ENCODE peak calls at places on chromosomes 4 and X, in six cellular contexts. R is CD4-positive, alpha-beta memory T cell; O is A673; W is lower lobe of right lung; D is astrocyte; A is H1. M is an unnamed sample.

GRCh38 chr4:25937801-25938200 is 23.8 kb downstream of the SMIM20 start:
- DNase-seq in R (no peak), O (no peak), W (no peak), D (peak; percentile 82), A (no peak), M (no peak)

GRCh38 chr4:37528161-37528560 is 158.0 kb downstream of the RELL1 start:
- DNase-seq in R (no peak), O (no peak), W (peak; percentile 48), D (no peak), A (no peak), M (peak; percentile 79)

GRCh38 chrX:106178826-106179225 is 10.7 kb downstream of the PWWP3B start:
- DNase-seq in R (no peak), O (no peak), W (no peak), D (no peak), A (no peak), M (no peak)

GRCh38 chr4:32745351-32745750 is 2025.2 kb downstream of the PCDH7 start:
- DNase-seq in R (no peak), O (no peak), W (no peak), D (no peak), A (no peak), M (no peak)

GRCh38 chrX:55039471-55039870 is 8.7 kb upstream of the ALAS2 start:
- DNase-seq in R (no peak), O (no peak), W (no peak), D (peak; percentile 9), A (no peak), M (no peak)

GRCh38 chrX:72308566-72309296 is 3.0 kb upstream of the CITED1 start:
- DNase-seq in R (no peak), O (peak; percentile 83), W (peak; percentile 53), D (peak; percentile 57), A (peak; percentile 85), M (peak; percentile 58)

GRCh38 chrX:54921427-54922021 is 900 bp downstream of the TRO start:
- DNase-seq in R (peak; percentile 42), O (peak; percentile 85), W (no peak), D (peak; percentile 52), A (peak; percentile 66), M (peak; percentile 5)

GRCh38 chr4:48909697-48910096 is 3.1 kb upstream of the OCIAD2 start:
- DNase-seq in R (no peak), O (peak; percentile 85), W (no peak), D (peak; percentile 99), A (no peak), M (peak; percentile 8)

GRCh38 chr4:174340714-174341113 is 57.0 kb downstream of the CEP44 start:
- DNase-seq in R (no peak), O (no peak), W (no peak), D (no peak), A (no peak), M (no peak)

GRCh38 chr4:127685292-127685691 is 44.9 kb upstream of the SLC25A31 start:
- DNase-seq in R (no peak), O (no peak), W (no peak), D (peak; percentile 46), A (no peak), M (no peak)

GRCh38 chr4:7904942-7905341 is 34.7 kb downstream of the AFAP1 start:
- DNase-seq in R (no peak), O (peak; percentile 91), W (no peak), D (peak; percentile 85), A (no peak), M (no peak)

GRCh38 chr4:150668824-150669223 is 86.9 kb downstream of the MAB21L2 start:
- DNase-seq in R (no peak), O (no peak), W (no peak), D (no peak), A (no peak), M (no peak)

GRCh38 chr4:77921701-77922100 is 59.1 kb downstream of the MRPL1 start:
- DNase-seq in R (no peak), O (peak; percentile 28), W (no peak), D (peak; percentile 94), A (no peak), M (peak; percentile 46)

GRCh38 chr4:188719794-188720193 is 580.6 kb downstream of the TRIML1 start:
- DNase-seq in R (no peak), O (no peak), W (no peak), D (no peak), A (no peak), M (no peak)

GRCh38 chrX:108558217-108558616 is 118.6 kb downstream of the COL4A5 start:
- DNase-seq in R (no peak), O (no peak), W (no peak), D (no peak), A (no peak), M (no peak)

GRCh38 chrX:22060952-22061351 is 28.8 kb downstream of the PHEX start:
- DNase-seq in R (no peak), O (no peak), W (no peak), D (no peak), A (no peak), M (no peak)

GRCh38 chr4:123481034-123481433 is 84.4 kb downstream of the SPRY1 start:
- DNase-seq in R (no peak), O (no peak), W (no peak), D (peak; percentile 94), A (no peak), M (no peak)

GRCh38 chr4:119683518-119683917 is 54.9 kb upstream of the PDE5A start:
- DNase-seq in R (no peak), O (no peak), W (no peak), D (peak; percentile 85), A (no peak), M (no peak)

GRCh38 chr4:7000421-7001176 is 42.6 kb upstream of the TADA2B start:
- DNase-seq in R (no peak), O (no peak), W (no peak), D (no peak), A (no peak), M (no peak)

GRCh38 chrX:84221181-84221580 is 33.2 kb upstream of the RPS6KA6 start:
- DNase-seq in R (no peak), O (no peak), W (no peak), D (no peak), A (no peak), M (no peak)

GRCh38 chr4:151744614-151745013 is 16.2 kb downstream of the GATB start:
- DNase-seq in R (no peak), O (peak; percentile 36), W (no peak), D (peak; percentile 95), A (no peak), M (no peak)

GRCh38 chr4:7938513-7939376 is 916 bp downstream of the AFAP1 start:
- DNase-seq in R (peak; percentile 50), O (peak; percentile 60), W (peak; percentile 56), D (peak; percentile 28), A (no peak), M (peak; percentile 54)

GRCh38 chr4:140099993-140100392 is 54.0 kb downstream of the MAML3 start:
- DNase-seq in R (no peak), O (peak; percentile 83), W (peak; percentile 55), D (no peak), A (no peak), M (peak; percentile 28)

DNA sequence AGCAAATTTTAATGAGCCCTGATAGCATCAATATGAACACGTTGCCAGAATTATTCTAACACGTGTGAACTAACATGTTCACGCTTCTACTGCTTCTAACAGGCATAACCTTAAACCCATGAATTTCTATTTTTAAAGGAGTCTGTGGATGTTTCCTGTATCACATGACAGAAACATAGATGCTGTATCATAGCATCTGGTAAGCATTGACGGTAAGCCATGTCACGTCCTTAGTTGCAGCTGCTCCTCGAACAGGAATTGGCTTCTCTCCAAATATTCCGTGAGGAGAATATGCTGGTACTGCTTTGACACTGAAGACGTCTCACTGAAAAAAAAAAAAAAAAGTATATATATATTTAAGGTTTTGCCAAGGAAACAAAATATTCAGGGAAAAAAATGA is 105.1 kb upstream of the MXRA5 start:
- DNase-seq in R (no peak), O (no peak), W (no peak), D (no peak), A (no peak), M (no peak)
- H3K27ac ChIP-seq in R (no peak overlapping the region), O (no peak overlapping the region), W (no peak overlapping the region), D (no peak overlapping the region), A (no peak overlapping the region), M (no peak overlapping the region)

GRCh38 chr4:88015659-88016295 is 8.3 kb downstream of the PKD2 start:
- DNase-seq in R (no peak), O (no peak), W (no peak), D (no peak), A (no peak), M (no peak)

GRCh38 chr4:88022289-88022688 is 14.9 kb downstream of the PKD2 start:
- DNase-seq in R (no peak), O (no peak), W (no peak), D (no peak), A (no peak), M (peak; percentile 50)

GRCh38 chr4:88021824-88022223 is 14.4 kb downstream of the PKD2 start:
- DNase-seq in R (no peak), O (no peak), W (no peak), D (no peak), A (no peak), M (no peak)

GRCh38 chr4:88017516-88018302 is 10.3 kb downstream of the PKD2 start:
- DNase-seq in R (no peak), O (no peak), W (no peak), D (peak; percentile 98), A (no peak), M (no peak)

DNA sequence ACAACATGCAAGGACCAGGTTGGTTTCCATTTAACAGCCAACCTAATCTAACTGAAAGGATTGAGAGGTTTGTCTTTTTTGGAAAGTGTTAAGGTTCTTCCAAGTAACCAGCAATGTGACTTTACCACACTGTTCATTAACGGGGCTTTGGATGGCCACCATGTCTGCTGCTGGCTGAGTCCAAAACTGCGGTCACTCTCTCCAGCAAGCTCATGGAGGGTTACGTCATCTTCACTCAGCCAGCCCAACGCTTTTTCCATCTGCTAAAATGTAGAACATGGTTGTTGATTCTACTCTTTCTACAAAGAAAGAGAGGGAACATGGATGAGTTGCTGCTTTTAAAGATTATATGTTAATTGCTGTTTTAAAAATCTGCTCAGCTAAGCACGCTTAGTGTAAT is 11.0 kb downstream of the PKD2 start:
- DNase-seq in R (no peak), O (no peak), W (no peak), D (peak; percentile 74), A (no peak), M (no peak)
- H3K4me3 ChIP-seq in R (no peak overlapping the region), O (no peak overlapping the region), W (no peak overlapping the region), D (no peak overlapping the region), A (no peak overlapping the region), M (no peak overlapping the region)

GRCh38 chr4:3432381-3432790 is 9.4 kb upstream of the HGFAC start:
- DNase-seq in R (no peak), O (no peak), W (no peak), D (no peak), A (no peak), M (no peak)

GRCh38 chr4:3429651-3430050 is 12.1 kb upstream of the HGFAC start:
- DNase-seq in R (no peak), O (no peak), W (no peak), D (no peak), A (no peak), M (no peak)

GRCh38 chr4:3427706-3428446 is 13.9 kb upstream of the HGFAC start:
- DNase-seq in R (no peak), O (no peak), W (no peak), D (no peak), A (no peak), M (no peak)

GRCh38 chr4:3431446-3431993 is 10.2 kb upstream of the HGFAC start:
- DNase-seq in R (no peak), O (no peak), W (no peak), D (no peak), A (no peak), M (no peak)

GRCh38 chr4:3430524-3430923 is 11.2 kb upstream of the HGFAC start:
- DNase-seq in R (no peak), O (no peak), W (no peak), D (no peak), A (no peak), M (no peak)
- H3K27ac ChIP-seq in R (no peak overlapping the region), O (no peak overlapping the region), W (no peak overlapping the region), D (no peak overlapping the region), A (no peak overlapping the region), M (no peak overlapping the region)

GRCh38 chr4:42397635-42398447 is 553 bp downstream of the SHISA3 start:
- DNase-seq in R (no peak), O (peak; percentile 32), W (no peak), D (peak; percentile 17), A (peak; percentile 77), M (peak; percentile 19)
- H3K4me3 ChIP-seq in R (peak overlapping the region; percentile 23), O (peak overlapping the region; percentile 44), W (peak overlapping the region; percentile 57), D (peak overlapping the region; percentile 53), A (peak overlapping the region; percentile 45), M (peak overlapping the region; percentile 54)

M was measured in small intestine.